ENCODE peak calls at places on chromosome 10, in ten cellular contexts. Q is omental fat pad, A is mammary epithelial cell, V is NCI-H1048, B is GM23338, R is OCI-M1, X is T-helper 2 cell, H is hepatocyte, W is occipital lobe, K is RPMI7951. P is an unnamed sample.
A peak's percentile ranks its signal among the peaks of the same experiment; 100 is the strongest.

GRCh38 chr10:114471906-114472873 is 67.9 kb upstream of the AFAP1L2 start:
- DNase-seq in Q (no peak), A (no peak), V (no peak), B (peak; percentile 56), R (no peak), X (no peak), H (peak; percentile 25), W (no peak), K (no peak), P (no peak)

GRCh38 chr10:78805176-78805575 is 263.6 kb upstream of the ZMIZ1 start:
- DNase-seq in Q (no peak), A (peak; percentile 65), V (no peak), B (no peak), R (no peak), X (no peak), H (peak; percentile 92), W (no peak), K (peak; percentile 99), P (peak; percentile 77)

GRCh38 chr10:79286318-79286951 is 60.8 kb upstream of the PPIF start:
- DNase-seq in Q (peak; percentile 50), A (peak; percentile 71), V (no peak), B (no peak), R (no peak), X (peak; percentile 57), H (no peak), W (peak; percentile 84), K (no peak), P (no peak)

GRCh38 chr10:82037076-82037475 is 162.1 kb downstream of the NRG3 start:
- DNase-seq in Q (no peak), A (no peak), V (peak; percentile 54), B (no peak), R (no peak), X (no peak), H (no peak), W (peak; percentile 61), K (no peak), P (no peak)

GRCh38 chr10:73886625-73887024 is 12.3 kb upstream of the CAMK2G start:
- DNase-seq in Q (no peak), A (peak; percentile 56), V (no peak), B (no peak), R (peak; percentile 62), X (no peak), H (no peak), W (no peak), K (peak; percentile 31), P (no peak)

GRCh38 chr10:116765549-116766162 is 23.3 kb upstream of the HSPA12A start:
- DNase-seq in Q (no peak), A (no peak), V (no peak), B (peak; percentile 79), R (peak; percentile 20), X (no peak), H (no peak), W (no peak), K (no peak), P (no peak)

GRCh38 chr10:36202861-36203260 is 560.8 kb upstream of the FZD8 start:
- DNase-seq in Q (no peak), A (no peak), V (no peak), B (no peak), R (no peak), X (no peak), H (no peak), W (no peak), K (no peak), P (no peak)

GRCh38 chr10:5608608-5609270 is 57.7 kb downstream of the ASB13 start:
- DNase-seq in Q (no peak), A (no peak), V (no peak), B (no peak), R (no peak), X (no peak), H (no peak), W (no peak), K (peak; percentile 76), P (no peak)